ENCODE peak calls at places on chromosome 22, in six cellular contexts. A is left ventricle myocardium inferior, H is heart right ventricle, U is cardiac fibroblast, S is uterus, V is lung. B is an unnamed sample.
A peak's percentile ranks its signal among the peaks of the same experiment; 100 is the strongest.

GRCh38 chr22:42330953-42331525 is 60.6 kb upstream of the TCF20 start:
- DNase-seq in U (no peak), A (no peak), S (no peak), H (no peak), V (no peak), B (no peak)

GRCh38 chr22:28075260-28075981 is 156.4 kb upstream of the PITPNB start:
- DNase-seq in V (peak; percentile 62), H (peak; percentile 75), S (peak; percentile 47), A (peak; percentile 20), U (peak; percentile 81), B (peak; percentile 62)

GRCh38 chr22:33747576-33748180 is 172.6 kb downstream of the LARGE1 start:
- DNase-seq in S (no peak), H (no peak), V (no peak), A (no peak), U (no peak), B (peak; percentile 28)

GRCh38 chr22:26767351-26767970 is 110.1 kb downstream of the MIAT start:
- DNase-seq in V (no peak), U (no peak), A (no peak), S (no peak), H (no peak), B (no peak)

GRCh38 chr22:33022231-33022630 is 36.0 kb downstream of the SYN3 start:
- DNase-seq in H (no peak), S (no peak), A (no peak), U (no peak), V (no peak), B (no peak)

GRCh38 chr22:11307996-11308395 is 4220.0 kb upstream of the OR11H1 start:
- DNase-seq in H (no peak), U (no peak), S (no peak), A (no peak), V (no peak), B (no peak)

GRCh38 chr22:27088026-27088425 is 430.6 kb downstream of the MIAT start:
- DNase-seq in U (no peak), A (no peak), H (no peak), V (no peak), S (no peak), B (no peak)

GRCh38 chr22:45039206-45039605 is 29.4 kb upstream of the PHF21B start:
- DNase-seq in V (no peak), S (no peak), U (no peak), A (no peak), H (no peak), B (no peak)

GRCh38 chr22:26215766-26216165 is 46.5 kb downstream of the SEZ6L start:
- DNase-seq in A (no peak), V (no peak), S (no peak), U (no peak), H (no peak), B (no peak)

GRCh38 chr22:20114506-20115475 is 1.1 kb upstream of the RANBP1 start:
- DNase-seq in S (no peak), A (peak; percentile 11), V (no peak), U (no peak), H (no peak), B (no peak)

GRCh38 chr22:40499187-40499753 is 128.9 kb downstream of the SGSM3 start:
- DNase-seq in H (no peak), A (no peak), V (no peak), S (peak; percentile 47), U (peak; percentile 96), B (peak; percentile 37)

GRCh38 chr22:24189249-24190158 is 8.2 kb downstream of the SUSD2 start:
- DNase-seq in V (peak; percentile 92), U (peak; percentile 75), S (peak; percentile 81), H (peak; percentile 73), A (peak; percentile 79), B (peak; percentile 84)

GRCh38 chr22:24355574-24355973 is 71.8 kb upstream of the ADORA2A start:
- DNase-seq in H (no peak), S (no peak), A (no peak), V (no peak), U (peak; percentile 28), B (no peak)

GRCh38 chr22:47616396-47617020 is 854.1 kb downstream of the TBC1D22A start:
- DNase-seq in S (no peak), V (no peak), A (no peak), U (no peak), H (no peak), B (peak; percentile 14)

GRCh38 chr22:27874185-27874584 is 44.9 kb downstream of the PITPNB start:
- DNase-seq in U (no peak), S (no peak), H (no peak), V (no peak), A (no peak), B (no peak)

GRCh38 chr22:44379817-44380560 is 67.2 kb upstream of the SHISAL1 start:
- DNase-seq in H (no peak), U (no peak), A (no peak), S (no peak), V (no peak), B (no peak)

GRCh38 chr22:22721681-22722309 is 77.4 kb downstream of the GGTLC2 start:
- DNase-seq in V (no peak), S (no peak), U (peak; percentile 89), A (no peak), H (no peak), B (no peak)

GRCh38 chr22:45537734-45538181 is 35.1 kb downstream of the FBLN1 start:
- DNase-seq in U (peak; percentile 71), V (no peak), S (peak; percentile 86), H (peak; percentile 36), A (peak; percentile 46), B (peak; percentile 30)

GRCh38 chr22:34490911-34491310 is 570.6 kb upstream of the LARGE1 start:
- DNase-seq in A (no peak), S (no peak), U (no peak), H (no peak), V (no peak), B (no peak)

GRCh38 chr22:32465661-32466060 is 1.4 kb upstream of the BPIFC start:
- DNase-seq in U (no peak), S (no peak), H (no peak), V (no peak), A (no peak), B (no peak)

GRCh38 chr22:42188808-42189447 is 58.3 kb upstream of the CYP2D6 start:
- DNase-seq in A (no peak), H (no peak), V (no peak), U (peak; percentile 51), S (no peak), B (no peak)

GRCh38 chr22:20546541-20546950 is 39.1 kb downstream of the MED15 start:
- DNase-seq in S (peak; percentile 1), V (no peak), A (no peak), H (no peak), U (no peak), B (no peak)

GRCh38 chr22:28425211-28425610 is 254.4 kb downstream of the TTC28 start:
- DNase-seq in V (no peak), S (no peak), H (no peak), A (no peak), U (no peak), B (no peak)

GRCh38 chr22:19750666-19751490 is 9.7 kb upstream of the TBX1 start:
- DNase-seq in S (no peak), A (no peak), H (no peak), V (no peak), U (no peak), B (no peak)

GRCh38 chr22:27107824-27108223 is 450.4 kb downstream of the MIAT start:
- DNase-seq in A (peak; percentile 53), V (no peak), H (peak; percentile 27), S (peak; percentile 80), U (peak; percentile 94), B (peak; percentile 76)

GRCh38 chr22:44623771-44624510 is 78.1 kb upstream of the PRR5 start:
- DNase-seq in S (no peak), U (peak; percentile 40), H (no peak), A (no peak), V (no peak), B (no peak)

GRCh38 chr22:29144786-29145160 is 60.9 kb upstream of the EMID1 start:
- DNase-seq in U (no peak), A (no peak), S (no peak), V (no peak), H (no peak), B (peak; percentile 14)

GRCh38 chr22:41197808-41198585 is 7.1 kb upstream of the L3MBTL2 start:
- DNase-seq in U (peak; percentile 47), A (peak; percentile 52), S (no peak), V (no peak), H (no peak), B (peak; percentile 50)

GRCh38 chr22:38422615-38423511 is 32.1 kb downstream of the KCNJ4 start:
- DNase-seq in A (no peak), V (no peak), U (no peak), H (no peak), S (no peak), B (no peak)
- H3K4me3 ChIP-seq in A (no peak overlapping the region), V (no peak overlapping the region), U (no peak overlapping the region), H (no peak overlapping the region), S (no peak overlapping the region), B (no peak overlapping the region)

DNA sequence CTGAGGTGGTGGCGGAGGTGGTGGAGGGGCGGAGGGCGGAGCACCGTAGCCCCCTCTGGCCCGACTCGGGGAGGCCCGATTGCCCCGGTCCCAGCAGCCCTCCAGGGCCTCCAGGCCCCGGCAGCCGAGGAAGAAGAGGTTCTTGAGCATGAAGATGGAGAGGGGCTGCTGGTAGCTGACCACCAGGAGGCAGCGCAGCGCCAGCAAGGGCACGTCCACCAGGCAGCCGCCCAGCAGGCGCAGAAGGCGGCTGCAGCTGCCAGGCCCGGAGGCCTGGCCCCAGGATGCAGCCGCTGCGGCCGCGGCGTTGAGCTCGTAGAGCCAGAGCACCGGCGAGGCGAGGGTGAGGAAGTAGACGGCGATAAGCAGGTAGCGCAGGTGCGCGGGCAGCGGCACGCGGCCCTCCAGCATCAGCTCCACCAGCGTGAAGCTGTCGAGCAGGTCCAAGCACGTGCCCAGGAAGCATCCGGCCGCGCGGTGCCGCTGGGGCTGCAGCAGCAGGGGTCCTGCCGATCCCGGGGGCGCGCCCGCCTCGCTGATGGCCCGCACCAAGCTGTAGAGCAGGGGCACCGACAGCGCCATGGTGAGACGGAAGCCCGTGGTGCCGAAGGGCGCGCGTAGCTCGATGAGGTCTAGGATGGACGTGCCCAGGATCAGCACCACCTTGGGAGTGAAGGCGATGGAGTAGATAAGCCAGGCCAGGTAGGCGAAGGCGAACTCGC is 1.5 kb downstream of the TMEM121B start:
- DNase-seq in H (no peak), U (peak; percentile 11), S (no peak), A (peak; percentile 45), V (no peak), B (no peak)
- H3K4me3 ChIP-seq in H (no peak overlapping the region), U (no peak overlapping the region), S (no peak overlapping the region), A (peak overlapping the region; percentile 81), V (no peak overlapping the region), B (no peak overlapping the region)

GRCh38 chr22:49934891-49935557 is 16.6 kb downstream of the CRELD2 start:
- DNase-seq in S (peak; percentile 87), V (peak; percentile 91), H (peak; percentile 91), A (peak; percentile 90), U (peak; percentile 47), B (peak; percentile 88)
- H3K4me3 ChIP-seq in S (peak overlapping the region; percentile 42), V (peak overlapping the region; percentile 50), H (peak overlapping the region; percentile 51), A (peak overlapping the region; percentile 67), U (peak overlapping the region; percentile 50), B (peak overlapping the region; percentile 41)

DNA sequence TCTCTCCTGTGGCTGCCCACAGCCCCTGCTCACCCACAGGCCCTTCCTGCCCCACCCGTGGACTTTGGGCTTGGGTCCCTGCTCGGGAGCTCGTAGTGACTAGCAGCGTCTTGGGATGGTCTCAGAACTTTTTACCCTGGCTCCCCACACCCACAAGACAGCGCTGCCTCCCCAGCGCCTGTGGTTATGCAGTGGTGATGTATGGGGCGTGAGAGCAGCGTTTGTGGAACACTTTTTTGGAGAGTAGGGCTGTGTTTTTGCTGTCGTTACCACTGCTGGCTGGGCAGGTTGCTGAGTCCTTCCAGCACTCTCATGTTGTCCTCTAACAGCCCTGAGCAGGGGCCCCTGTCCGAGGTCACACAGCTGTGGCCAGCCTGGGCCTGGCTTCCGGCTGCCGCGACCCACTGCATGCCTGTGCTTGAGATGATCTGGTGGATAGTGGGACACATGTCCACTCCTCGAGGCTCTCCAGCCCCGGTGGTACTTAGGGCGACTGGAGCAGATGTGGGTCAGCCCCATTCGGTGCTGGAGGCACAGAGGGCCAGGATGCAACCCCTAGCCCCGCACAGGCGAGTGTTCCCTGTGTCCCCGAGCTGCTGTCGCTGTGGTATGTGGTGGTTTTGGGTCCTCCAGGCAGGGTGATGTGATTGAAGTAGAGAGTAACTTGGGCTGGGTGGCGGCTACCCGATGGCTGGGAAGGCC is 7.1 kb upstream of the GRAMD4 start:
- DNase-seq in U (no peak), H (no peak), V (no peak), A (peak; percentile 42), S (no peak), B (no peak)
- H3K4me3 ChIP-seq in U (no peak overlapping the region), H (no peak overlapping the region), V (no peak overlapping the region), A (peak overlapping the region; percentile 25), S (no peak overlapping the region), B (no peak overlapping the region)